ENCODE peak calls at places on chromosomes 4 and X, in ten cellular contexts. J, M, L, E, R, S, X, V, D and A are unnamed samples.

GRCh38 chr4:151824647-151825046 is 63.8 kb upstream of the GATB start:
- DNase-seq in J (no peak), M (no peak), L (no peak), E (no peak), R (no peak), S (no peak), X (no peak), V (no peak), D (no peak), A (no peak)

GRCh38 chr4:93842512-93843252 is 14.1 kb downstream of the ATOH1 start:
- DNase-seq in J (no peak), M (no peak), L (no peak), E (no peak), R (no peak), S (peak; percentile 24), X (no peak), V (no peak), D (no peak), A (no peak)

GRCh38 chr4:113303315-113303714 is 253.9 kb downstream of the ANK2 start:
- DNase-seq in J (no peak), M (no peak), L (no peak), E (no peak), R (no peak), S (no peak), X (no peak), V (no peak), D (no peak), A (no peak)

GRCh38 chrX:69748055-69748454 is 132.1 kb downstream of the EDA start:
- DNase-seq in J (no peak), M (no peak), L (no peak), E (no peak), R (no peak), S (no peak), X (no peak), V (no peak), D (no peak), A (no peak)

GRCh38 chrX:49163555-49164419 is 1.2 kb downstream of the MAGIX start:
- DNase-seq in J (peak; percentile 72), M (no peak), L (peak; percentile 50), E (peak; percentile 90), R (peak; percentile 88), S (peak; percentile 92), X (peak; percentile 71), V (peak; percentile 86), D (peak; percentile 73), A (peak; percentile 64)

GRCh38 chr4:52051615-52052474 is 741 bp downstream of the SPATA18 start:
- DNase-seq in J (peak; percentile 62), M (peak; percentile 89), L (peak; percentile 19), E (peak; percentile 60), R (peak; percentile 68), S (peak; percentile 84), X (peak; percentile 88), V (peak; percentile 68), D (peak; percentile 97), A (peak; percentile 93)

GRCh38 chrX:9476810-9477575 is 12.1 kb downstream of the TBL1X start:
- DNase-seq in J (no peak), M (no peak), L (no peak), E (no peak), R (no peak), S (no peak), X (peak; percentile 6), V (no peak), D (no peak), A (no peak)

GRCh38 chr4:145879598-145879997 is 59.0 kb downstream of the ZNF827 start:
- DNase-seq in J (no peak), M (no peak), L (no peak), E (peak; percentile 49), R (no peak), S (no peak), X (no peak), V (no peak), D (no peak), A (no peak)

GRCh38 chr4:7842384-7843279 is 97.0 kb downstream of the AFAP1 start:
- DNase-seq in J (peak; percentile 63), M (peak; percentile 95), L (peak; percentile 31), E (peak; percentile 70), R (peak; percentile 75), S (peak; percentile 46), X (no peak), V (peak; percentile 41), D (peak; percentile 92), A (peak; percentile 96)

GRCh38 chr4:142405021-142405991 is 440.8 kb downstream of the INPP4B start:
- DNase-seq in J (peak; percentile 9), M (peak; percentile 89), L (peak; percentile 2), E (peak; percentile 43), R (peak; percentile 40), S (peak; percentile 48), X (peak; percentile 50), V (peak; percentile 39), D (peak; percentile 96), A (peak; percentile 95)

GRCh38 chrX:153773741-153774575 is 6.9 kb upstream of the SRPK3 start:
- DNase-seq in J (no peak), M (no peak), L (no peak), E (no peak), R (no peak), S (no peak), X (no peak), V (no peak), D (no peak), A (no peak)

GRCh38 chr4:74534936-74535335 is 90.0 kb downstream of the AREG start:
- DNase-seq in J (no peak), M (no peak), L (no peak), E (no peak), R (no peak), S (peak; percentile 27), X (no peak), V (no peak), D (no peak), A (no peak)

GRCh38 chr4:45155081-45155777 is 428.9 kb upstream of the GNPDA2 start:
- DNase-seq in J (no peak), M (no peak), L (no peak), E (no peak), R (no peak), S (no peak), X (no peak), V (no peak), D (peak; percentile 75), A (peak; percentile 58)

GRCh38 chr4:162116085-162116784 is 47.6 kb downstream of the FSTL5 start:
- DNase-seq in J (no peak), M (no peak), L (no peak), E (no peak), R (no peak), S (no peak), X (no peak), V (no peak), D (no peak), A (no peak)

GRCh38 chrX:100731441-100732281 is at the start of gene SYTL4:
- DNase-seq in J (peak; percentile 49), M (no peak), L (no peak), E (peak; percentile 28), R (peak; percentile 66), S (peak; percentile 59), X (peak; percentile 22), V (peak; percentile 19), D (no peak), A (no peak)

DNA sequence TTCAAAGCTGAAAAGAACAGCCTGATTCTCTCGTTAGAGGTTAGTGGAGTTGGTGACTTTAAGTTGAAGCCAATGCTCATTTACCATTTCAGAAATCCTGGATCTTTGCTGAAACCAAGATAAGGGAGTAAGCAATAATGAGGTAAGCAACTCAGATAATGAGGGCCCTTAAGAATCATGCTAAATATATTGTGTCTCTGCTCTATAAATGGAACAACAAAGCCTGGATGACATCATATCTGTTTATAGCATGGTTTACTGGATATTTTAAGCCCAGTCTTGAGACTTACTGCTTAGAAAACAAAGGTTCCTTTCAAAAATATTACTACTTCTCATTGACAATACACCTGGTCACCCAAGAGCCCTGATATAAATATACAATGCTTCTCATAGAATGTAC is 276.7 kb upstream of the PPARGC1A start:
- DNase-seq in J (no peak), M (no peak), L (no peak), E (no peak), R (no peak), S (no peak), X (no peak), V (no peak), D (no peak), A (no peak)
- H3K4me1 ChIP-seq in J (no peaks in the 10 kb centered on the region), M (no peaks in the 10 kb centered on the region), L (no peaks in the 10 kb centered on the region), E (no peaks in the 10 kb centered on the region), R (no peaks in the 10 kb centered on the region), S (no peaks in the 10 kb centered on the region), X (no peaks in the 10 kb centered on the region), V (no peaks in the 10 kb centered on the region), D (no peaks in the 10 kb centered on the region), A (no peaks in the 10 kb centered on the region)

GRCh38 chrX:20063716-20064351 is 52.9 kb downstream of the MAP7D2 start:
- DNase-seq in J (no peak), M (no peak), L (no peak), E (no peak), R (no peak), S (no peak), X (no peak), V (no peak), D (peak; percentile 16), A (no peak)
- TF ChIP-seq CTCF in J (no peak), M (no peak), L (no peak), E (no peak), R (no peak), S (no peak), X (no peak), V (no peak), D (peak; percentile 23), A (peak; percentile 28)

DNA sequence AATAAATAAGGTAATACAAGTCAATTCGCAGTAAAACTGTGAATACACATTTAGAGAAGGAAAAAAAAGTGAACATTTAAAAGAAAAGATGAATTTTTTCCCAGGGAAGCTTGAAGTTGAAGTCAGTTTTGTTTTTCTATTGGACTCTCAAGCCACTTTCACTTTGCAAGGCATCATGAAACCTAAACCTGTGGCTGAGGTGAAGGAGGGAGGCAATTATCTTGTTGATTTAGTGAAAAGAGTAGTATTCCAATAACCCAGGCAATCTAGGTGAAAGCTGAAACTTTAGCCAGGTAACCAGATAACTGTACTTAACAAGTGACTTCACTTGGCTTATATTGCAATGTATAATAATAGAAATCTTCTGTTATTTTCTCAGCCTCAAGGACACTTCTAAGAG is 138.6 kb downstream of the HDX start:
- DNase-seq in J (no peak), M (no peak), L (no peak), E (no peak), R (no peak), S (no peak), X (no peak), V (no peak), D (no peak), A (no peak)
- H3K4me1 ChIP-seq in J (no peaks in the 10 kb centered on the region), M (no peaks in the 10 kb centered on the region), L (no peaks in the 10 kb centered on the region), E (no peaks in the 10 kb centered on the region), R (peaks cover 3% of the 10 kb centered on the region), S (no peaks in the 10 kb centered on the region), X (no peaks in the 10 kb centered on the region), V (no peaks in the 10 kb centered on the region), D (no peaks in the 10 kb centered on the region), A (peaks cover 3% of the 10 kb centered on the region)

GRCh38 chrX:29090811-29091210 is 503.6 kb downstream of the IL1RAPL1 start:
- DNase-seq in J (no peak), M (no peak), L (no peak), E (no peak), R (no peak), S (no peak), X (no peak), V (no peak), D (no peak), A (no peak)
- TF ChIP-seq CTCF in J (peak; percentile 8), M (no peak), L (no peak), E (no peak), R (no peak), S (no peak), X (no peak), V (no peak), D (no peak), A (peak; percentile 49)